ENCODE peak calls at places on chromosomes 2 and 18, in four cellular contexts. One of them, this sample, is unnamed.

GRCh38 chr2:206512999-206513398 is 69.7 kb downstream of the ADAM23 start:
- DNase-seq in neural progenitor cell: no peak
- DNase-seq in foreskin fibroblast: no peak
- DNase-seq in cardiac muscle cell: no peak
- DNase-seq in this sample: no peak

GRCh38 chr2:8315766-8316165 is 366.1 kb upstream of the ID2 start:
- DNase-seq in foreskin fibroblast: no peak
- DNase-seq in neural progenitor cell: peak
- DNase-seq in cardiac muscle cell: peak
- DNase-seq in this sample: no peak

GRCh38 chr2:31318360-31319336 is 84.7 kb downstream of the EHD3 start:
- DNase-seq in cardiac muscle cell: no peak
- DNase-seq in foreskin fibroblast: peak
- DNase-seq in neural progenitor cell: no peak
- DNase-seq in this sample: no peak

GRCh38 chr2:12288048-12288447 is 428.7 kb upstream of the TRIB2 start:
- DNase-seq in foreskin fibroblast: no peak
- DNase-seq in neural progenitor cell: no peak
- DNase-seq in cardiac muscle cell: no peak
- DNase-seq in this sample: no peak

GRCh38 chr18:60372598-60372997 is at the start of gene MC4R:
- DNase-seq in cardiac muscle cell: peak
- DNase-seq in foreskin fibroblast: peak
- DNase-seq in neural progenitor cell: peak
- DNase-seq in this sample: no peak

GRCh38 chr2:71826299-71826698 is 321.4 kb downstream of the CYP26B1 start:
- DNase-seq in cardiac muscle cell: no peak
- DNase-seq in foreskin fibroblast: no peak
- DNase-seq in neural progenitor cell: no peak
- DNase-seq in this sample: no peak

GRCh38 chr2:43831438-43832294 is 7.0 kb downstream of the ABCG5 start:
- DNase-seq in neural progenitor cell: no peak
- DNase-seq in cardiac muscle cell: peak
- DNase-seq in foreskin fibroblast: no peak
- DNase-seq in this sample: no peak

GRCh38 chr2:46615555-46616487 is 136.5 kb downstream of the TMEM247 start:
- DNase-seq in neural progenitor cell: peak
- DNase-seq in foreskin fibroblast: no peak
- DNase-seq in cardiac muscle cell: peak
- DNase-seq in this sample: no peak

GRCh38 chr2:59149271-59149670 is 908.1 kb upstream of the FANCL start:
- DNase-seq in cardiac muscle cell: no peak
- DNase-seq in foreskin fibroblast: no peak
- DNase-seq in neural progenitor cell: no peak
- DNase-seq in this sample: no peak

GRCh38 chr18:7637269-7637668 is 70.2 kb downstream of the PTPRM start:
- DNase-seq in neural progenitor cell: no peak
- DNase-seq in cardiac muscle cell: no peak
- DNase-seq in foreskin fibroblast: no peak
- DNase-seq in this sample: no peak

GRCh38 chr18:6868033-6868432 is 138.5 kb downstream of the ARHGAP28 start:
- DNase-seq in cardiac muscle cell: no peak
- DNase-seq in neural progenitor cell: no peak
- DNase-seq in foreskin fibroblast: no peak
- DNase-seq in this sample: no peak

GRCh38 chr18:48983793-48984437 is 33.1 kb upstream of the SMAD7 start:
- DNase-seq in foreskin fibroblast: no peak
- DNase-seq in cardiac muscle cell: peak
- DNase-seq in neural progenitor cell: no peak
- DNase-seq in this sample: no peak

GRCh38 chr18:48868468-48869466 is 82.0 kb downstream of the SMAD7 start:
- DNase-seq in neural progenitor cell: no peak
- DNase-seq in foreskin fibroblast: no peak
- DNase-seq in cardiac muscle cell: no peak
- DNase-seq in this sample: no peak

GRCh38 chr2:76938153-76938552 is 584.0 kb downstream of the LRRTM4 start:
- DNase-seq in cardiac muscle cell: no peak
- DNase-seq in neural progenitor cell: no peak
- DNase-seq in foreskin fibroblast: no peak
- DNase-seq in this sample: no peak

GRCh38 chr2:131029812-131030211 is 63.4 kb downstream of the FAM168B start:
- DNase-seq in neural progenitor cell: no peak
- DNase-seq in cardiac muscle cell: no peak
- DNase-seq in foreskin fibroblast: no peak
- DNase-seq in this sample: no peak

GRCh38 chr2:215870088-215870490 is 143.3 kb downstream of the MREG start:
- DNase-seq in neural progenitor cell: no peak
- DNase-seq in foreskin fibroblast: peak
- DNase-seq in cardiac muscle cell: no peak
- DNase-seq in this sample: no peak

GRCh38 chr2:160306985-160307384 is 106.9 kb upstream of the ITGB6 start:
- DNase-seq in cardiac muscle cell: no peak
- DNase-seq in foreskin fibroblast: peak
- DNase-seq in neural progenitor cell: no peak
- DNase-seq in this sample: no peak

GRCh38 chr2:51344886-51345285 is 313.0 kb upstream of the NRXN1 start:
- DNase-seq in cardiac muscle cell: no peak
- DNase-seq in neural progenitor cell: no peak
- DNase-seq in foreskin fibroblast: no peak
- DNase-seq in this sample: no peak

GRCh38 chr2:172281648-172282576 is 145.5 kb upstream of the ITGA6 start:
- DNase-seq in neural progenitor cell: no peak
- DNase-seq in foreskin fibroblast: peak
- DNase-seq in cardiac muscle cell: no peak
- DNase-seq in this sample: no peak

GRCh38 chr2:133718688-133719201 is 150.5 kb upstream of the NCKAP5 start:
- DNase-seq in cardiac muscle cell: no peak
- DNase-seq in neural progenitor cell: no peak
- DNase-seq in foreskin fibroblast: peak
- DNase-seq in this sample: no peak